ENCODE peak calls at places on chromosomes 13 and 19, in four cellular contexts. U, M, J and V are unnamed samples.

GRCh38 chr13:71865858-71866172 is 1.2 kb downstream of the DACH1 start:
- DNase-seq in M (no peak), U (no peak), J (no peak), V (no peak)

GRCh38 chr13:90792335-90792734 is 555.2 kb upstream of the MIR17HG start:
- DNase-seq in J (no peak), U (no peak), M (no peak), V (no peak)

GRCh38 chr13:36163809-36164308 is 32.7 kb upstream of the DCLK1 start:
- DNase-seq in J (no peak), U (no peak), M (no peak), V (no peak)

GRCh38 chr13:113354831-113355610 is 8.9 kb downstream of the GRTP1 start:
- DNase-seq in U (no peak), M (no peak), J (no peak), V (no peak)

GRCh38 chr19:38841787-38842438 is 7.9 kb downstream of the HNRNPL start:
- DNase-seq in J (peak), U (peak), M (no peak), V (peak)

GRCh38 chr19:48913114-48913513 is 13.0 kb downstream of the NUCB1 start:
- DNase-seq in U (peak), M (no peak), J (no peak), V (no peak)

GRCh38 chr19:15296841-15297415 is 35.4 kb downstream of the BRD4 start:
- DNase-seq in U (peak), M (no peak), J (no peak), V (peak)

GRCh38 chr19:4456843-4457653 is 546 bp downstream of the UBXN6 start:
- DNase-seq in J (peak), M (no peak), U (no peak), V (no peak)

GRCh38 chr13:47798906-47799305 is 202.2 kb downstream of the SUCLA2 start:
- DNase-seq in U (no peak), J (no peak), M (no peak), V (no peak)

GRCh38 chr19:18948075-18948975 is 7.3 kb upstream of the HOMER3 start:
- DNase-seq in M (no peak), U (no peak), J (no peak), V (no peak)

GRCh38 chr13:92769064-92769463 is 457.5 kb upstream of the GPC6 start:
- DNase-seq in M (no peak), J (no peak), U (no peak), V (no peak)

GRCh38 chr13:35210234-35210633 is 266.3 kb downstream of the MAB21L1 start:
- DNase-seq in M (no peak), J (no peak), U (no peak), V (no peak)

GRCh38 chr19:53182202-53182601 is 11.0 kb downstream of the ZNF665 start:
- DNase-seq in M (no peak), U (no peak), J (no peak), V (no peak)

GRCh38 chr19:34480971-34481821 is at the start of gene WTIP:
- DNase-seq in J (no peak), M (no peak), U (no peak), V (no peak)

GRCh38 chr19:17236414-17236716 is 9.4 kb downstream of the NR2F6 start:
- DNase-seq in U (no peak), M (no peak), J (no peak), V (no peak)

GRCh38 chr19:8515317-8515716 is 1.4 kb upstream of the ZNF414 start:
- DNase-seq in J (peak), U (peak), M (no peak), V (peak)

GRCh38 chr19:40609561-40610395 is 8.6 kb downstream of the LTBP4 start:
- DNase-seq in U (peak), J (peak), M (peak), V (peak)

GRCh38 chr13:67223024-67223423 is 7.1 kb downstream of the PCDH9 start:
- DNase-seq in U (no peak), J (no peak), M (no peak), V (no peak)

GRCh38 chr19:3338541-3339181 is 27.7 kb upstream of the NFIC start:
- DNase-seq in J (peak), M (no peak), U (peak), V (peak)
- H3K4me3 ChIP-seq in J (peak), M (no peak), U (no peak), V (peak)

GRCh38 chr13:37869506-37869755 is 141 bp downstream of the TRPC4 start:
- DNase-seq in U (no peak), M (no peak), J (no peak), V (no peak)

GRCh38 chr13:37870489-37870845 is 895 bp upstream of the TRPC4 start:
- DNase-seq in M (no peak), J (no peak), U (no peak), V (no peak)

GRCh38 chr13:37868691-37869505 is 674 bp downstream of the TRPC4 start:
- DNase-seq in J (no peak), U (no peak), M (no peak), V (no peak)

GRCh38 chr13:37870895-37871550 is 1.5 kb upstream of the TRPC4 start:
- DNase-seq in J (no peak), M (no peak), U (no peak), V (no peak)

GRCh38 chr13:37869756-37870488 is at the start of gene TRPC4:
- DNase-seq in U (no peak), M (no peak), J (no peak), V (no peak)
- H3K4me3 ChIP-seq in U (no peak), M (peak), J (no peak), V (no peak)

DNA sequence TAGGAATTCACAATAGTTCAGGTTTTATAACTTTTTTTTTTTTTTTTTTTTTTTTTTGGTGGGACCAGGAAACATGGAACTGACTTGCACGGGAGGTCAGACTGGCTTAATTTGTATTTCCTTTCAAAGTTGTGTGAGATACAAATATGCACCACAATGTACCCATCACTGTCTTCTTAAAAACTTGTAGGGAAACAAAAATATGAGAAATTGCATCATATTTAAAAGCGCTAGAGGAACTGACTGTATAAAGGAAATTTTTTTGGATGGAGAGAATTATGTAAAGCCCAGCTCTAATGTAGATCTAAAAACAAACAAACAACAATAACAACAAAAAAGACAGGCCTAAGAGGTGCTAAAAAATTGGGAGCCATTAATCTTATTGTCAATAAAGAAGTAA is 246.5 kb downstream of the DCT start:
- DNase-seq in U (no peak), M (no peak), J (no peak), V (no peak)
- H3K4me3 ChIP-seq in U (no peak), M (no peak), J (no peak), V (no peak)

GRCh38 chr13:110530839-110531499 is 30.6 kb downstream of the RAB20 start:
- DNase-seq in M (no peak), J (no peak), U (no peak), V (no peak)
- H3K4me3 ChIP-seq in M (no peak), J (no peak), U (no peak), V (no peak)

GRCh38 chr19:56664511-56664910 is 7.0 kb downstream of the ZNF835 start:
- DNase-seq in U (no peak), M (no peak), J (no peak), V (no peak)
- H3K4me3 ChIP-seq in U (no peak), M (no peak), J (no peak), V (no peak)

GRCh38 chr19:51693819-51694218 is 689 bp downstream of the SPACA6 start:
- DNase-seq in U (no peak), J (no peak), M (no peak), V (no peak)

GRCh38 chr19:51692065-51692915 is 840 bp upstream of the SPACA6 start:
- DNase-seq in J (no peak), U (no peak), M (no peak), V (no peak)

GRCh38 chr19:51695088-51695487 is 2.0 kb downstream of the SPACA6 start:
- DNase-seq in J (no peak), M (no peak), U (no peak), V (no peak)

GRCh38 chr19:51694318-51695085 is 1.4 kb downstream of the SPACA6 start:
- DNase-seq in U (no peak), J (no peak), M (no peak), V (no peak)

GRCh38 chr19:51693246-51693645 is at the start of gene SPACA6:
- DNase-seq in J (no peak), U (no peak), M (no peak), V (no peak)
- H3K4me3 ChIP-seq in J (no peak), U (no peak), M (no peak), V (no peak)

GRCh38 chr13:45419945-45420344 is 1.8 kb upstream of the SLC25A30 start:
- DNase-seq in J (no peak), U (no peak), M (no peak), V (no peak)

GRCh38 chr13:45417790-45418534 is at the start of gene SLC25A30:
- DNase-seq in M (peak), U (peak), J (peak), V (peak)

GRCh38 chr13:45422731-45423130 is 4.6 kb upstream of the SLC25A30 start:
- DNase-seq in J (no peak), M (no peak), U (no peak), V (no peak)
- H3K4me3 ChIP-seq in J (no peak), M (no peak), U (no peak), V (no peak)

DNA sequence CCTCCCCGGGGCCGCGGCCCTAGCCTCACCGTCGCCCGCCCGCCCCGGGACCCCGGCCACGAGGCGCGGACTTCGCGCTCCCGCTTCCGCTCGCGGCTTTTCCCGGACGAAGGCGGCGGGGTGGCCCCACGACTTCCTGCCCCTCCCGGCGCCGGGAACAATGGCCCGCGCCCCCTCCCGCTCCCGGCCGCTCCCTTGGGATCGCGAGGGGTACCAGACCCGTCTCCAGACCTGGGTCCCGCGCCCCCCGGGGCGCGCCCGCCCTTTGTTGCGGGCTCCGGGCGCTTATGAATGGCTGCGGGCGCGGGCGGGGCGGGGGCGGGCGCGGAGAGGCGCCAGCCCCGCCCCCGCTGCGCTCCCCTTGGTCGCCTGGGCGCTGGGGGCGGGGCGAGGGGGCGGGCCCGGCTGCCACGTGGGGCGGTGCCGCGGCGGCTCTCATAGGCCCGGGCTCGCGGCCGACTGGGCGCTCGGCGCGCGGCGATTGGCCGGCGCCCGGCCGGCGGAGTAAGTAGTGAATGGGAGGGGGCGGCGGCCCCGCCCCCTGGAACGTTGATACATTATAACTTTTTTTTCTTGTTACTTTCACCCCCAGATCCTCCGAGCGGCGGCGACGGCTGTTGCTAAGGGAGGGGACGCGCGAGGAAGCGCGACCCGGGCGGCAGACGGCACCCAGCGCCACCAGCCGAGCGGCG is 1.1 kb downstream of the MIDN start:
- DNase-seq in M (peak), J (peak), U (peak), V (peak)
- H3K4me3 ChIP-seq in M (peak), J (peak), U (no peak), V (peak)

DNA sequence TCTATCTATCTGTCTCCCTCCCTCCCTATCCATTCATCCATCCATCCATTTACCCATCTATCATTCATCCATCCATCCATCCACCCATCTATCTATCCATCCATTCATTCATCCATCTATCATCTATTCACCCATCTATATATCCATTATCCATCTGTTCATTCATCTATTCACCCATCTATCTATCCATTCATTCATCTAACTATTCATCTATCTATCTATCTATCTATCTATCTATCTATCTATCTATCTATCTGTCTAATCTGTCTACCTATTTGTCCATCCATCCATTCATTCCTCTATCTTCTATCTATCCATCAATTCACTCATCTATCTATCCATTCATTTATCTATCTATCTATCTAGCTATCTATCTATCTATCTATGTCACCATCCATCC is 4.4 kb upstream of the CDK8 start:
- DNase-seq in U (no peak), J (no peak), M (no peak), V (no peak)
- H3K4me3 ChIP-seq in U (no peak), J (no peak), M (no peak), V (no peak)